ENCODE peak calls at places on chromosomes 1 and 21, in five cellular contexts. U is fibroblast of lung; Q is stimulated activated naive CD8-positive, alpha-beta T cell treated with anti-CD3 and anti-CD28 coated beads, Interleukin-15, Interleukin-2, amounts not matched to agents 100 U/mL and 50 U/mL, for 24 hours; A is astrocyte; S is DMS153. F is an unnamed sample.
A peak's percentile ranks its signal among the peaks of the same experiment; 100 is the strongest.

GRCh38 chr1:31562707-31563360 is 13.5 kb upstream of the TINAGL1 start:
- DNase-seq in S (no peak), Q (no peak), U (no peak), A (no peak), F (peak; percentile 81)

GRCh38 chr1:1418464-1419362 is 2.4 kb downstream of the ANKRD65 start:
- DNase-seq in U (no peak), Q (no peak), S (no peak), A (no peak), F (no peak)

GRCh38 chr1:219415915-219416314 is 197.0 kb downstream of the ZC3H11B start:
- DNase-seq in A (no peak), U (no peak), Q (no peak), S (no peak), F (no peak)

GRCh38 chr1:22410928-22411495 is 40.6 kb upstream of the ZBTB40 start:
- DNase-seq in Q (no peak), S (no peak), U (no peak), A (no peak), F (no peak)

GRCh38 chr1:2921970-2922686 is 99.1 kb upstream of the ACTRT2 start:
- DNase-seq in S (no peak), Q (peak; percentile 51), A (no peak), U (no peak), F (no peak)

GRCh38 chr1:14661220-14661619 is 62.7 kb downstream of the KAZN start:
- DNase-seq in Q (no peak), A (no peak), U (peak; percentile 52), S (no peak), F (no peak)

GRCh38 chr1:163836446-163836845 is 514.7 kb downstream of the NUF2 start:
- DNase-seq in U (no peak), S (no peak), A (no peak), Q (no peak), F (no peak)

GRCh38 chr1:240031009-240031408 is 60.7 kb upstream of the FMN2 start:
- DNase-seq in Q (no peak), A (peak; percentile 97), U (peak; percentile 87), S (no peak), F (no peak)

GRCh38 chr1:228842094-228842775 is 107.0 kb downstream of the RHOU start:
- DNase-seq in S (no peak), U (peak; percentile 74), A (peak; percentile 82), Q (no peak), F (no peak)

GRCh38 chr21:36909901-36910561 is 56.4 kb downstream of the HLCS start:
- DNase-seq in A (peak; percentile 99), U (peak; percentile 99), S (no peak), Q (no peak), F (no peak)

GRCh38 chr21:43304621-43305335 is 122.2 kb downstream of the SIK1 start:
- DNase-seq in U (no peak), Q (no peak), A (no peak), S (no peak), F (no peak)

GRCh38 chr1:218394416-218394815 is 49.3 kb downstream of the TGFB2 start:
- DNase-seq in Q (no peak), A (no peak), S (no peak), U (no peak), F (no peak)

GRCh38 chr1:76035053-76035452 is 39.5 kb upstream of the ST6GALNAC3 start:
- DNase-seq in S (no peak), U (peak; percentile 22), Q (no peak), A (no peak), F (no peak)

GRCh38 chr1:238063454-238063853 is 172.7 kb upstream of the ZP4 start:
- DNase-seq in Q (no peak), A (peak; percentile 93), S (no peak), U (peak; percentile 36), F (no peak)

GRCh38 chr1:185530215-185530614 is 204.0 kb upstream of the HMCN1 start:
- DNase-seq in A (no peak), U (no peak), Q (no peak), S (no peak), F (no peak)

GRCh38 chr1:58741689-58742553 is 41.9 kb downstream of the JUN start:
- DNase-seq in U (no peak), A (no peak), Q (no peak), S (no peak), F (no peak)

GRCh38 chr21:41777934-41778815 is 11.3 kb upstream of the RIPK4 start:
- DNase-seq in U (peak; percentile 78), A (peak; percentile 71), Q (peak; percentile 54), S (peak; percentile 61), F (peak; percentile 95)

GRCh38 chr1:113320272-113320671 is 70.0 kb upstream of the MAGI3 start:
- DNase-seq in S (no peak), U (no peak), A (no peak), Q (no peak), F (no peak)

GRCh38 chr21:37257526-37257966 is 9.6 kb downstream of the VPS26C start:
- DNase-seq in U (peak; percentile 36), S (no peak), A (peak; percentile 24), Q (peak; percentile 59), F (no peak)

GRCh38 chr1:196558424-196558823 is 49.8 kb downstream of the KCNT2 start:
- DNase-seq in U (peak; percentile 84), A (peak; percentile 90), Q (no peak), S (no peak), F (no peak)

GRCh38 chr1:88801575-88802208 is 89.7 kb downstream of the GTF2B start:
- DNase-seq in A (peak; percentile 47), Q (no peak), U (peak; percentile 64), S (peak; percentile 2), F (no peak)

GRCh38 chr21:39153842-39154241 is 29.4 kb downstream of the PSMG1 start:
- DNase-seq in A (no peak), S (no peak), Q (no peak), U (no peak), F (no peak)

GRCh38 chr1:20185834-20186782 is at the start of the genes PLA2G2C and UBXN10:
- DNase-seq in U (no peak), S (peak; percentile 27), Q (peak; percentile 81), A (no peak), F (peak; percentile 74)

GRCh38 chr21:42591170-42591869 is 62.1 kb upstream of the PDE9A start:
- DNase-seq in U (no peak), A (no peak), S (no peak), Q (no peak), F (no peak)

GRCh38 chr1:184362876-184363275 is 24.0 kb upstream of the C1orf21 start:
- DNase-seq in Q (no peak), A (no peak), U (peak; percentile 88), S (no peak), F (no peak)

GRCh38 chr1:84853743-84854721 is 39.0 kb downstream of the LPAR3 start:
- DNase-seq in U (peak; percentile 49), Q (no peak), A (peak; percentile 77), S (peak; percentile 55), F (no peak)

GRCh38 chr1:76635784-76636183 is 231.5 kb upstream of the ST6GALNAC5 start:
- DNase-seq in U (peak; percentile 55), Q (no peak), S (no peak), A (no peak), F (no peak)

GRCh38 chr1:30842698-30843354 is 65.7 kb downstream of the SDC3 start:
- DNase-seq in Q (no peak), U (peak; percentile 85), S (no peak), A (peak; percentile 70), F (no peak)

GRCh38 chr21:17513214-17514123 is 626 bp downstream of the CXADR start:
- DNase-seq in U (peak; percentile 29), A (peak; percentile 50), S (no peak), Q (peak; percentile 19), F (peak; percentile 36)

GRCh38 chr1:5896706-5897105 is 95.5 kb downstream of the NPHP4 start:
- DNase-seq in S (no peak), U (no peak), A (no peak), Q (no peak), F (peak; percentile 51)

GRCh38 chr1:30024411-30025195 is 698.8 kb downstream of the MATN1 start:
- DNase-seq in A (no peak), S (no peak), U (no peak), Q (no peak), F (no peak)

GRCh38 chr1:199590708-199591107 is 436.8 kb upstream of the NR5A2 start:
- DNase-seq in U (no peak), Q (no peak), A (no peak), S (no peak), F (no peak)

GRCh38 chr1:232655041-232655745 is 25.3 kb upstream of the SIPA1L2 start:
- DNase-seq in U (no peak), S (peak; percentile 60), Q (no peak), A (peak; percentile 31), F (no peak)

GRCh38 chr1:209767706-209768105 is 11.9 kb downstream of the TRAF3IP3 start:
- DNase-seq in U (no peak), Q (no peak), S (no peak), A (no peak), F (no peak)

GRCh38 chr1:24393892-24394291 is 19.7 kb downstream of the STPG1 start:
- DNase-seq in Q (no peak), U (peak; percentile 69), S (no peak), A (peak; percentile 71), F (no peak)